ENCODE peak calls at places on chromosomes 6 and 20, in seven cellular contexts. V is uterus; W is CD8-positive, alpha-beta T cell; T is substantia nigra; O is brain microvascular endothelial cell; J is ovary; I is tibial artery. N is an unnamed sample.

GRCh38 chr6:108587258-108588059 is 26.7 kb downstream of the FOXO3 start:
- DNase-seq in V (no peak), W (no peak), T (peak; percentile 42), O (peak; percentile 87), J (no peak), I (no peak), N (no peak)

GRCh38 chr6:113967777-113968176 is 3.2 kb downstream of the HDAC2 start:
- DNase-seq in V (no peak), W (no peak), T (no peak), O (no peak), J (no peak), I (no peak), N (no peak)

GRCh38 chr20:3101737-3102574 is 17.4 kb upstream of the AVP start:
- DNase-seq in V (no peak), W (peak; percentile 78), T (no peak), O (no peak), J (no peak), I (no peak), N (no peak)

GRCh38 chr20:63538204-63539091 is 1.3 kb upstream of the PTK6 start:
- DNase-seq in V (no peak), W (no peak), T (no peak), O (no peak), J (no peak), I (no peak), N (no peak)

GRCh38 chr20:41180599-41181333 is 43.4 kb downstream of the PLCG1 start:
- DNase-seq in V (peak; percentile 8), W (peak; percentile 46), T (no peak), O (no peak), J (no peak), I (peak; percentile 48), N (no peak)

GRCh38 chr6:156883497-156884252 is 106.5 kb downstream of the ARID1B start:
- DNase-seq in V (no peak), W (no peak), T (no peak), O (no peak), J (no peak), I (no peak), N (no peak)

GRCh38 chr20:61254881-61255589 is 3.0 kb downstream of the CDH4 start:
- DNase-seq in V (no peak), W (no peak), T (no peak), O (no peak), J (no peak), I (no peak), N (peak; percentile 14)

GRCh38 chr20:20953738-20954657 is 152.2 kb downstream of the LINC00237 start:
- DNase-seq in V (no peak), W (no peak), T (no peak), O (no peak), J (no peak), I (no peak), N (no peak)

GRCh38 chr6:43274916-43275597 is 23.0 kb upstream of the SLC22A7 start:
- DNase-seq in V (no peak), W (peak; percentile 61), T (no peak), O (no peak), J (peak; percentile 48), I (no peak), N (no peak)

GRCh38 chr6:155762649-155763048 is 307.0 kb upstream of the NOX3 start:
- DNase-seq in V (no peak), W (no peak), T (no peak), O (no peak), J (no peak), I (no peak), N (no peak)

GRCh38 chr20:10707791-10708190 is 34.0 kb upstream of the JAG1 start:
- DNase-seq in V (no peak), W (no peak), T (no peak), O (no peak), J (no peak), I (no peak), N (no peak)

GRCh38 chr20:21519136-21519584 is 5.3 kb upstream of the NKX2-2 start:
- DNase-seq in V (no peak), W (no peak), T (no peak), O (no peak), J (no peak), I (no peak), N (no peak)

GRCh38 chr6:136740050-136740974 is 52.0 kb downstream of the MAP3K5 start:
- DNase-seq in V (no peak), W (no peak), T (no peak), O (no peak), J (no peak), I (no peak), N (no peak)

GRCh38 chr6:111399600-111399999 is 83.4 kb downstream of the REV3L start:
- DNase-seq in V (no peak), W (no peak), T (no peak), O (no peak), J (no peak), I (no peak), N (no peak)

GRCh38 chr6:38524436-38525145 is 115.1 kb downstream of the BTBD9 start:
- DNase-seq in V (no peak), W (no peak), T (no peak), O (peak; percentile 29), J (no peak), I (no peak), N (no peak)

GRCh38 chr20:6886065-6886729 is 118.7 kb downstream of the BMP2 start:
- DNase-seq in V (no peak), W (no peak), T (no peak), O (no peak), J (no peak), I (no peak), N (no peak)

GRCh38 chr6:105317607-105318533 is 85.0 kb downstream of the PREP start:
- DNase-seq in V (no peak), W (no peak), T (no peak), O (no peak), J (no peak), I (no peak), N (no peak)

DNA sequence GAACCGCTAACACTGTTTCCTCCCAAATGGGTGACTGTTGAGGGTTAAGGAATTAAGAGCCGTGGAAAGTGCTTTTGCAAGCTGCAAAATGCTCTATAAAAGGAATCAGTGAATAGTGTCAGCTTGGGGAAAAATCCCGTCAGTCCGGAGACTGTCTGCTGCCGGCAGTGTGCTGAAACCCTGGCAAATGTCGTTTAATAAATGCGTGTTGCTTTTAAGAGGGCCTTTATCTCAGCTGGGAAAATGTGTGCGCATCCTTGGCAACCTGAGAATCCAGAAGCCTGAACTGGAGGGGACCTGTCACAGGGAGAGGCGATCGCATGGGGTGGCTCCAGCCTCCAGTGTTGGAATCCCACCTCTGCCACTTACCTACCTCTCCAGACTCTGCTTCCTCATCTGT is 9.8 kb downstream of the SIRPA start:
- DNase-seq in V (no peak), W (no peak), T (no peak), O (no peak), J (no peak), I (no peak), N (no peak)
- H3K27ac ChIP-seq in V (no peak overlapping the region), W (no peak overlapping the region), T (peak overlapping the region; percentile 73), O (no peak overlapping the region), J (no peak overlapping the region), I (no peak overlapping the region), N (no peak overlapping the region)

DNA sequence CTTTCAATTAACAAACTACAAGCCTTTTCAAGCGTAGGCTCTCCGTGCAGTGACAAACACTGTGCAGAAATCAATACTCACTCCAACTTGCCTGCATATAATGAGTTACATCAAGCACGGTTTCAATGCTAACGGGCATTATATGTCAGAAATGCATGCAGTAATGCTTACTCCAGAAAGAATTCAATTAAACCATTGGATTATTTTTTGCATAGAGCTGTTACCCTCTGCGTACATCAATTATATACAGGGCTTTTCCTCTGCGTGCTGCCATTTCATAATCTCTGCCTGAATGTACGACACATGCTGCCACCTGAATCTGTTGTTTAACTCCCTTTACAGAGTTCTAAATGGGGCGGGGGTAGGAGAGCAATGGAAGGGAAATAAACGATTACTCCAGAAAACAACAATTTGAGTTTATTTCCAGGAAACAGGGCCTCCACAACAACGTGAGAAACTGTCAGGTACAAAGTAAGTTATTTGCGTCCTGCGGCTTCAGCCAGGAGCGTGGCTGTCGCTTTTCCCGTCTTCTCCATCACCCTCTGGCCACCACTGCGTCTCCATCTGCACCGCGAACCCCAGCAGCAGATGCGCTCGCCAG is 1.8 kb downstream of the PTPRK start:
- DNase-seq in V (no peak), W (no peak), T (no peak), O (no peak), J (no peak), I (no peak), N (no peak)
- H3K27ac ChIP-seq in V (peak overlapping the region; percentile 95), W (peak overlapping the region; percentile 61), T (peak overlapping the region; percentile 98), O (peak overlapping the region; percentile 99), J (peak overlapping the region; percentile 94), I (peak overlapping the region; percentile 98), N (peak overlapping the region; percentile 97)

DNA sequence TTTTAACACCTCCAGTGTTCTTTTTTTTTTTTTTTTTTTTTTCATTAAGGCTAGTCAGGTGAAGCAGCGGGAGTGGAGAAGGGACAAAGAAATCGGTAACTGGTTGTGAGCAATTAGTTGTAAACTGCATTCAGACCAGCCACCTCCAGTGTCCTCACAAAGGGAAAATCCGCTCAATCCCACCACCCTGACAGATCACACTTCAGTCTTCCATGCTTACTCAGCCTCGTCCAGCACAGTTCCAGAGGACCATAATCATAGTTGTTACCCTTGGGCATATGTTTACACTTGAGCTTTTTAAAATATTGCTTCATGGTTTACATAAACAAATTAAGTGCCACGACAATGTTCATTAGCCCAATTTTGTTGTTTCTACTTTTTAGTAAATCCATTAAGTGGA is 10.2 kb downstream of the DYNLRB1 start:
- DNase-seq in V (no peak), W (no peak), T (no peak), O (no peak), J (no peak), I (peak; percentile 23), N (no peak)
- H3K27ac ChIP-seq in V (peak overlapping the region; percentile 76), W (no peak overlapping the region), T (peak overlapping the region; percentile 99), O (peak overlapping the region; percentile 65), J (no peak overlapping the region), I (peak overlapping the region; percentile 62), N (peak overlapping the region; percentile 73)

GRCh38 chr6:159756508-159756907 is 5.3 kb upstream of the ACAT2 start:
- DNase-seq in V (no peak), W (no peak), T (no peak), O (no peak), J (no peak), I (no peak), N (no peak)

GRCh38 chr6:159759645-159760044 is 2.2 kb upstream of the ACAT2 start:
- DNase-seq in V (no peak), W (no peak), T (no peak), O (no peak), J (no peak), I (no peak), N (no peak)

GRCh38 chr6:159760602-159761057 is 1.2 kb upstream of the ACAT2 start:
- DNase-seq in V (no peak), W (no peak), T (no peak), O (peak; percentile 49), J (no peak), I (no peak), N (no peak)

GRCh38 chr6:159761135-159761872 is 541 bp upstream of the ACAT2 start:
- DNase-seq in V (peak; percentile 42), W (no peak), T (peak; percentile 21), O (peak; percentile 3), J (no peak), I (peak; percentile 73), N (no peak)

GRCh38 chr6:159758031-159759001 is 3.5 kb upstream of the ACAT2 start:
- DNase-seq in V (no peak), W (no peak), T (no peak), O (peak; percentile 42), J (no peak), I (no peak), N (peak; percentile 18)
- H3K27ac ChIP-seq in V (no peak overlapping the region), W (no peak overlapping the region), T (no peak overlapping the region), O (peak overlapping the region; percentile 13), J (no peak overlapping the region), I (no peak overlapping the region), N (peak overlapping the region; percentile 87)

N was measured in epithelial cell of prostate.